ENCODE peak calls at places on chromosomes 16 and 17, in six cellular contexts. One of them, this sample, is unnamed.

GRCh38 chr16:69166221-69166833 is 20.6 kb upstream of the SNTB2 start:
- DNase-seq in spleen: peak; percentile 51
- DNase-seq in left ventricle myocardium inferior: no peak
- DNase-seq in AG04449: no peak
- DNase-seq in fibroblast of lung: peak; percentile 80
- DNase-seq in OCI-LY7: no peak
- DNase-seq in this sample: no peak

GRCh38 chr16:15954814-15955151 is 5.4 kb downstream of the ABCC1 start:
- DNase-seq in spleen: no peak
- DNase-seq in left ventricle myocardium inferior: no peak
- DNase-seq in AG04449: no peak
- DNase-seq in fibroblast of lung: peak; percentile 55
- DNase-seq in OCI-LY7: no peak
- DNase-seq in this sample: no peak

GRCh38 chr17:63440127-63440769 is 5.9 kb downstream of the CYB561 start:
- DNase-seq in spleen: no peak
- DNase-seq in left ventricle myocardium inferior: no peak
- DNase-seq in AG04449: no peak
- DNase-seq in fibroblast of lung: no peak
- DNase-seq in OCI-LY7: no peak
- DNase-seq in this sample: no peak

GRCh38 chr17:66978514-66979061 is 14.1 kb downstream of the CACNG4 start:
- DNase-seq in spleen: no peak
- DNase-seq in left ventricle myocardium inferior: peak; percentile 81
- DNase-seq in AG04449: no peak
- DNase-seq in fibroblast of lung: no peak
- DNase-seq in OCI-LY7: no peak
- DNase-seq in this sample: no peak

GRCh38 chr16:29675811-29676643 is 3.0 kb upstream of the QPRT start:
- DNase-seq in spleen: no peak
- DNase-seq in left ventricle myocardium inferior: no peak
- DNase-seq in AG04449: no peak
- DNase-seq in fibroblast of lung: peak; percentile 17
- DNase-seq in OCI-LY7: peak; percentile 72
- DNase-seq in this sample: no peak

GRCh38 chr17:170130-170654 is 11.3 kb downstream of the DOC2B start:
- DNase-seq in spleen: no peak
- DNase-seq in left ventricle myocardium inferior: no peak
- DNase-seq in AG04449: no peak
- DNase-seq in fibroblast of lung: no peak
- DNase-seq in OCI-LY7: no peak
- DNase-seq in this sample: no peak

GRCh38 chr17:57152916-57153528 is 68.0 kb downstream of the AKAP1 start:
- DNase-seq in spleen: no peak
- DNase-seq in left ventricle myocardium inferior: no peak
- DNase-seq in AG04449: no peak
- DNase-seq in fibroblast of lung: no peak
- DNase-seq in OCI-LY7: no peak
- DNase-seq in this sample: no peak

GRCh38 chr17:76710863-76711611 is at the start of gene MXRA7:
- DNase-seq in spleen: peak; percentile 90
- DNase-seq in left ventricle myocardium inferior: peak; percentile 81
- DNase-seq in AG04449: no peak
- DNase-seq in fibroblast of lung: peak; percentile 67
- DNase-seq in OCI-LY7: peak; percentile 60
- DNase-seq in this sample: no peak

GRCh38 chr17:44599298-44600175 is 42.3 kb downstream of the FZD2 start:
- DNase-seq in spleen: no peak
- DNase-seq in left ventricle myocardium inferior: no peak
- DNase-seq in AG04449: peak; percentile 38
- DNase-seq in fibroblast of lung: peak; percentile 98
- DNase-seq in OCI-LY7: no peak
- DNase-seq in this sample: peak; percentile 94

GRCh38 chr16:53781023-53781605 is 77.2 kb downstream of the FTO start:
- DNase-seq in spleen: no peak
- DNase-seq in left ventricle myocardium inferior: no peak
- DNase-seq in AG04449: no peak
- DNase-seq in fibroblast of lung: peak; percentile 48
- DNase-seq in OCI-LY7: no peak
- DNase-seq in this sample: no peak

GRCh38 chr16:17416461-17417221 is 54.1 kb downstream of the XYLT1 start:
- DNase-seq in spleen: peak; percentile 86
- DNase-seq in left ventricle myocardium inferior: peak; percentile 21
- DNase-seq in AG04449: no peak
- DNase-seq in fibroblast of lung: peak; percentile 51
- DNase-seq in OCI-LY7: peak; percentile 92
- DNase-seq in this sample: no peak

GRCh38 chr16:82439678-82440293 is 187.0 kb upstream of the CDH13 start:
- DNase-seq in spleen: no peak
- DNase-seq in left ventricle myocardium inferior: no peak
- DNase-seq in AG04449: no peak
- DNase-seq in fibroblast of lung: no peak
- DNase-seq in OCI-LY7: peak; percentile 11
- DNase-seq in this sample: no peak

GRCh38 chr16:86946396-86946795 is 368.0 kb downstream of the FOXL1 start:
- DNase-seq in spleen: no peak
- DNase-seq in left ventricle myocardium inferior: no peak
- DNase-seq in AG04449: no peak
- DNase-seq in fibroblast of lung: peak; percentile 63
- DNase-seq in OCI-LY7: no peak
- DNase-seq in this sample: no peak

GRCh38 chr17:27379863-27380533 is 76.2 kb upstream of the KSR1 start:
- DNase-seq in spleen: no peak
- DNase-seq in left ventricle myocardium inferior: peak; percentile 75
- DNase-seq in AG04449: no peak
- DNase-seq in fibroblast of lung: peak; percentile 73
- DNase-seq in OCI-LY7: no peak
- DNase-seq in this sample: no peak

GRCh38 chr16:82031116-82032084 is 3.7 kb upstream of the HSD17B2 start:
- DNase-seq in spleen: no peak
- DNase-seq in left ventricle myocardium inferior: no peak
- DNase-seq in AG04449: no peak
- DNase-seq in fibroblast of lung: peak; percentile 70
- DNase-seq in OCI-LY7: peak; percentile 16
- DNase-seq in this sample: peak; percentile 16

GRCh38 chr17:35407531-35407930 is 24.8 kb downstream of the SLFN12 start:
- DNase-seq in spleen: no peak
- DNase-seq in left ventricle myocardium inferior: no peak
- DNase-seq in AG04449: no peak
- DNase-seq in fibroblast of lung: no peak
- DNase-seq in OCI-LY7: no peak
- DNase-seq in this sample: no peak

GRCh38 chr17:52159159-52159809 is 770 bp upstream of the CA10 start:
- DNase-seq in spleen: no peak
- DNase-seq in left ventricle myocardium inferior: no peak
- DNase-seq in AG04449: no peak
- DNase-seq in fibroblast of lung: no peak
- DNase-seq in OCI-LY7: no peak
- DNase-seq in this sample: no peak

GRCh38 chr17:52159810-52160578 is 1.5 kb upstream of the CA10 start:
- DNase-seq in spleen: no peak
- DNase-seq in left ventricle myocardium inferior: no peak
- DNase-seq in AG04449: no peak
- DNase-seq in fibroblast of lung: no peak
- DNase-seq in OCI-LY7: no peak
- DNase-seq in this sample: no peak

GRCh38 chr17:52157603-52158449 is 688 bp downstream of the CA10 start:
- DNase-seq in spleen: no peak
- DNase-seq in left ventricle myocardium inferior: no peak
- DNase-seq in AG04449: no peak
- DNase-seq in fibroblast of lung: no peak
- DNase-seq in OCI-LY7: no peak
- DNase-seq in this sample: no peak

GRCh38 chr17:52157161-52157560 is 1.4 kb downstream of the CA10 start:
- DNase-seq in spleen: no peak
- DNase-seq in left ventricle myocardium inferior: no peak
- DNase-seq in AG04449: no peak
- DNase-seq in fibroblast of lung: no peak
- DNase-seq in OCI-LY7: no peak
- DNase-seq in this sample: no peak

DNA sequence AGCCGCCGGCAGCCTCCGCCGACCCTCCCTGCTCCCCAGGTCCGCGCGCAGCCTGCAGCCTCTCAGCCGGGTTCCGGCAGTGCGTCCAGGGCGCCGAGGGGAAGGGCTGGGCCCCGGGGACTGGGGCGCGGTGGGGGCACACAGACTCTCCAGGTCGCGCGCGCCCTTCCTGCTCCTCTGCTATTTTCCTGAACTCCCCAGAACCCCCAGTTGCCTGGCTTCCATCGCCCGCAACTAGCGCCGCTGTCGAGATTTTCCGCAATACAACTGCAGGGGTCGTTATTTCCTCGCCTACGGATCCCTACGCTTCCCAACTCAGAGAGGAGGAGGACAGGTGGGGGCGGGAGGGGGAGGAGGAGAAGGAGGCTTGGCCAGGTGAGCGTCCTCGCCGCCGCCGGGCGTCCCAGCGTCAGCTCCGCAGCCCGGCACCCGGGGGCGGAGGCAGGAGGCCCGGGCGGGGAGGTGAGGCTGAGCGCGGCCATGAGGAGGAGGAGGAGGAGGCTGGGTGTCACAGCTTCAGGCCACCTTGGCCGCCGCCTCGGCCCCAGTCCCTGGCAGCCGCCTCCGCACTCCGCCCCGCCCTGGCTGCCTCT is at the start of gene CA10:
- DNase-seq in spleen: no peak
- DNase-seq in left ventricle myocardium inferior: no peak
- DNase-seq in AG04449: no peak
- DNase-seq in fibroblast of lung: no peak
- DNase-seq in OCI-LY7: no peak
- DNase-seq in this sample: no peak
- H3K4me3 ChIP-seq in spleen: no peak within 1 kb of the TSS
- H3K4me3 ChIP-seq in left ventricle myocardium inferior: no peak within 1 kb of the TSS
- H3K4me3 ChIP-seq in AG04449: no peak within 1 kb of the TSS
- H3K4me3 ChIP-seq in fibroblast of lung: no peak within 1 kb of the TSS
- H3K4me3 ChIP-seq in OCI-LY7: no peak within 1 kb of the TSS
- H3K4me3 ChIP-seq in this sample: no peak within 1 kb of the TSS

GRCh38 chr17:60358611-60359225 is 33.2 kb downstream of the USP32 start:
- DNase-seq in spleen: no peak
- DNase-seq in left ventricle myocardium inferior: no peak
- DNase-seq in AG04449: no peak
- DNase-seq in fibroblast of lung: no peak
- DNase-seq in OCI-LY7: no peak
- DNase-seq in this sample: no peak

GRCh38 chr17:60356947-60357346 is 35.0 kb downstream of the USP32 start:
- DNase-seq in spleen: no peak
- DNase-seq in left ventricle myocardium inferior: no peak
- DNase-seq in AG04449: no peak
- DNase-seq in fibroblast of lung: peak; percentile 40
- DNase-seq in OCI-LY7: no peak
- DNase-seq in this sample: no peak

GRCh38 chr17:60355663-60356594 is 36.0 kb downstream of the USP32 start:
- DNase-seq in spleen: no peak
- DNase-seq in left ventricle myocardium inferior: no peak
- DNase-seq in AG04449: no peak
- DNase-seq in fibroblast of lung: no peak
- DNase-seq in OCI-LY7: no peak
- DNase-seq in this sample: no peak

GRCh38 chr17:60361889-60362288 is 30.0 kb downstream of the USP32 start:
- DNase-seq in spleen: no peak
- DNase-seq in left ventricle myocardium inferior: no peak
- DNase-seq in AG04449: no peak
- DNase-seq in fibroblast of lung: no peak
- DNase-seq in OCI-LY7: no peak
- DNase-seq in this sample: no peak

GRCh38 chr17:60359415-60359814 is 32.5 kb downstream of the USP32 start:
- DNase-seq in spleen: no peak
- DNase-seq in left ventricle myocardium inferior: no peak
- DNase-seq in AG04449: no peak
- DNase-seq in fibroblast of lung: no peak
- DNase-seq in OCI-LY7: no peak
- DNase-seq in this sample: no peak
- H3K4me3 ChIP-seq in spleen: no peak overlapping the region
- H3K4me3 ChIP-seq in left ventricle myocardium inferior: no peak overlapping the region
- H3K4me3 ChIP-seq in AG04449: no peak overlapping the region
- H3K4me3 ChIP-seq in fibroblast of lung: no peak overlapping the region
- H3K4me3 ChIP-seq in OCI-LY7: no peak overlapping the region
- H3K4me3 ChIP-seq in this sample: no peak overlapping the region

DNA sequence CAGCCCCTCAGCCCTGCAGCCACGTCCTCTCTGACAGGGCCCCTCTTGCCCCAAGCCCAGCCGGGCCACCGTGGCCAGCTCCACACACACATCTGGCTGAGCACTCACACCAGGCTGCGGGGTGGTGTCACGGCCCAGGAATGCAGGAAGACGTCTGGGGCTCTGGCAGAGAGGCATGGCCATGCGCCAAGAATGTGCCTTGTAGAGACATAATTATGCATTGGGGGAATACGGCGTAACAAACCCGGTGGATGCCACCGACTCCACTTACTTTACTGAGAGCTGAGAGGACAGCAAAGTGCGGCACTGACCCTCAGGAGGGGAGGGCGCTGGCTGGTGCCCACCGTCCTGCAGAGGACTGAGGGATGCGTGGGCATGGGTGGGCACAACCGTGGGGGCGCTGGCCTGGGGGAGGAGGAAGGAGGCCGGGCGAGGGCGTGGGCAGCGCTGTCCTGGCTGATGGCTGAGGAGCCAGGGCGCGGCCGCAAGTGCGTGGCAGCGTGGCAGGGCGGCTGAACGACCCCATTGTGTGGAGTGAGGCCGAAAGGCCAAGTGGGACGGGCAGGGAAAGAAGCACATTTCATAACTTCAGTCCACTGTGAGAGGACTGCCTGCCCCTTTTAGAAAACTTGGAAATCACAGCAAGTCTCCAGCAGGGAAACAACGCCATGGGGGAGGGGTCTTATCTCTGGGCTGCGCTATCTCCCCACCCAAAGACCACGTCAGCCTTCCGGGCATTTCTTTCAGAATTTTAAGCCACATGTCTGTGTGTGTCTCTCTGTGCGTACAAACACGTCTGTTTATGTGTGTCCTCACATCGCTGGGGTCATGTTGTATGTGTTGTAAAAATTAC is 30.6 kb downstream of the METRNL start:
- DNase-seq in spleen: no peak
- DNase-seq in left ventricle myocardium inferior: peak; percentile 83
- DNase-seq in AG04449: peak; percentile 78
- DNase-seq in fibroblast of lung: peak; percentile 97
- DNase-seq in OCI-LY7: no peak
- DNase-seq in this sample: peak; percentile 83
- H3K4me3 ChIP-seq in spleen: no peak overlapping the region
- H3K4me3 ChIP-seq in left ventricle myocardium inferior: peak overlapping the region; percentile 59
- H3K4me3 ChIP-seq in AG04449: peak overlapping the region; percentile 23
- H3K4me3 ChIP-seq in fibroblast of lung: peak overlapping the region; percentile 46
- H3K4me3 ChIP-seq in OCI-LY7: no peak overlapping the region
- H3K4me3 ChIP-seq in this sample: peak overlapping the region; percentile 0

DNA sequence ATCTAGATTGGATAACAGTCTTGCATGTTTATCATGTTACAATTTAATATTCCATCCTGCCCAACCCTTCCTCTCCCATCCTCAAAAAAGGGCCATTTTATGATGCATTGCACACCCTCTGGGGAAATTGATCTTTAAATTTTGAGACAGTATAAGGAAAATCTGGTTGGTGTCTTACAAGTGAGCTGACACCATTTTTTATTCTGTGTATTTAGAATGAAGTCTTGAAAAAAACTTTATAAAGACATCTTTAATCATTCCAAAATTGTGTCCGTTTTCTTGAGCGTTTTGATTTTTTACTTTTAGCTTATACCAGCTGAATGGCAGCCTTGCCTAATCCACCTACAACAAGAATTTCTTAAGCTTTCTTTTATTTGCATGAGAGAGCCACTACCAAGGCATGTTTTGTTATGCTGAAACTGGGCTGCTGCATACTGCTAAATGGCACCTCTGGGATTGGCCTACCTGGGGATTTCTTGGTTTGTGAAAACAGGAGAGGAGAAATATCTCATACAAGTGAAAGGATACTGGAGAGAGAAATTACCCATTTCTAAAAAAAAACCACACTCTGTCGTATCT is 52.3 kb downstream of the TUBD1 start:
- DNase-seq in spleen: no peak
- DNase-seq in left ventricle myocardium inferior: no peak
- DNase-seq in AG04449: no peak
- DNase-seq in fibroblast of lung: peak; percentile 35
- DNase-seq in OCI-LY7: no peak
- DNase-seq in this sample: no peak
- H3K4me3 ChIP-seq in spleen: peak overlapping the region; percentile 39
- H3K4me3 ChIP-seq in left ventricle myocardium inferior: peak overlapping the region; percentile 65
- H3K4me3 ChIP-seq in AG04449: peak overlapping the region; percentile 78
- H3K4me3 ChIP-seq in fibroblast of lung: peak overlapping the region; percentile 97
- H3K4me3 ChIP-seq in OCI-LY7: peak overlapping the region; percentile 72
- H3K4me3 ChIP-seq in this sample: peak overlapping the region; percentile 63

This sample was measured in skeletal muscle cell.